ENCODE peak calls at places on chromosomes 13 and 19, in four cellular contexts. J, A, T and N are unnamed samples.

GRCh38 chr13:27967736-27968315 is 1.3 kb downstream of the CDX2 start:
- DNase-seq in J (no peak), A (no peak), T (peak; percentile 42), N (peak; percentile 85)

GRCh38 chr19:31783592-31783991 is 434.4 kb upstream of the TSHZ3 start:
- DNase-seq in J (no peak), A (no peak), T (no peak), N (no peak)

GRCh38 chr19:41367848-41368301 is 3.9 kb upstream of the B9D2 start:
- DNase-seq in J (no peak), A (no peak), T (no peak), N (peak; percentile 90)

GRCh38 chr13:98677398-98677797 is 75.1 kb downstream of the SLC15A1 start:
- DNase-seq in J (no peak), A (no peak), T (no peak), N (peak; percentile 95)

GRCh38 chr13:76707360-76707759 is 178.8 kb downstream of the KCTD12 start:
- DNase-seq in J (no peak), A (no peak), T (no peak), N (no peak)

GRCh38 chr13:74074723-74075122 is 59.5 kb downstream of the KLF12 start:
- DNase-seq in J (no peak), A (no peak), T (no peak), N (no peak)

GRCh38 chr13:51769455-51770127 is 34.4 kb downstream of the DHRS12 start:
- DNase-seq in J (no peak), A (no peak), T (no peak), N (peak; percentile 64)

GRCh38 chr19:52898101-52898500 is 666 bp upstream of the ZNF320 start:
- DNase-seq in J (no peak), A (no peak), T (peak; percentile 60), N (no peak)

GRCh38 chr13:46523972-46524737 is 28.8 kb upstream of the LRCH1 start:
- DNase-seq in J (no peak), A (no peak), T (no peak), N (peak; percentile 36)

GRCh38 chr19:2627319-2627829 is 75.1 kb downstream of the GNG7 start:
- DNase-seq in J (no peak), A (no peak), T (peak; percentile 30), N (peak; percentile 99)